ENCODE peak calls at places on chromosomes 13 and 19, in seven cellular contexts. P, A, R, W, E, X and S are unnamed samples. For H3K4me1, the result is how much of the 10 kb centered on the place peaks cover.

GRCh38 chr19:18156841-18157464 is 4.0 kb downstream of the PIK3R2 start:
- DNase-seq in P (peak), A (peak), R (no peak), W (no peak), E (peak), X (no peak), S (peak)

GRCh38 chr19:1102407-1103106 is 1.2 kb upstream of the GPX4 start:
- DNase-seq in P (peak), A (no peak), R (peak), W (peak), E (peak), X (no peak), S (peak)

GRCh38 chr19:1851581-1852293 is 3.5 kb upstream of the REXO1 start:
- DNase-seq in P (no peak), A (no peak), R (no peak), W (peak), E (no peak), X (no peak), S (no peak)

GRCh38 chr19:36638862-36639510 is 27.7 kb downstream of the ZNF461 start:
- DNase-seq in P (no peak), A (no peak), R (no peak), W (no peak), E (no peak), X (no peak), S (no peak)

GRCh38 chr13:111503376-111503775 is 182.9 kb downstream of the TEX29 start:
- DNase-seq in P (peak), A (no peak), R (no peak), W (no peak), E (no peak), X (no peak), S (peak)

GRCh38 chr19:15815306-15815705 is at the start of gene OR10H1:
- DNase-seq in P (no peak), A (no peak), R (no peak), W (no peak), E (no peak), X (no peak), S (no peak)

GRCh38 chr19:29520390-29520789 is 5.4 kb upstream of the VSTM2B start:
- DNase-seq in P (no peak), A (no peak), R (no peak), W (no peak), E (no peak), X (no peak), S (no peak)

GRCh38 chr13:69579351-69579750 is 528.3 kb upstream of the ATXN8OS start:
- DNase-seq in P (no peak), A (no peak), R (no peak), W (no peak), E (no peak), X (no peak), S (no peak)

GRCh38 chr19:55391702-55392615 is 6.2 kb downstream of the RPL28 start:
- DNase-seq in P (no peak), A (no peak), R (no peak), W (no peak), E (no peak), X (no peak), S (peak)

GRCh38 chr13:110853235-110853721 is 61.6 kb downstream of the ANKRD10 start:
- DNase-seq in P (no peak), A (no peak), R (no peak), W (no peak), E (no peak), X (peak), S (no peak)

GRCh38 chr13:113859311-113860050 is 4.4 kb downstream of the GAS6 start:
- DNase-seq in P (no peak), A (no peak), R (no peak), W (no peak), E (no peak), X (no peak), S (peak)

GRCh38 chr13:88303605-88304004 is 632.4 kb downstream of the SLITRK5 start:
- DNase-seq in P (no peak), A (no peak), R (no peak), W (no peak), E (no peak), X (no peak), S (peak)
- H3K4me1 ChIP-seq in P (under half), A (under half), R (under half), W (under half), E (under half), X (under half), S (under half)

GRCh38 chr19:38817081-38817480 is 4.3 kb upstream of the LGALS4 start:
- DNase-seq in P (no peak), A (no peak), R (no peak), W (no peak), E (no peak), X (no peak), S (peak)

GRCh38 chr19:38812841-38813320 is at the start of gene LGALS4:
- DNase-seq in P (peak), A (no peak), R (no peak), W (no peak), E (no peak), X (no peak), S (peak)

GRCh38 chr19:38813323-38813722 is 578 bp upstream of the LGALS4 start:
- DNase-seq in P (no peak), A (no peak), R (no peak), W (no peak), E (no peak), X (no peak), S (no peak)

GRCh38 chr19:38816131-38816750 is 3.5 kb upstream of the LGALS4 start:
- DNase-seq in P (no peak), A (no peak), R (no peak), W (no peak), E (no peak), X (no peak), S (peak)

DNA sequence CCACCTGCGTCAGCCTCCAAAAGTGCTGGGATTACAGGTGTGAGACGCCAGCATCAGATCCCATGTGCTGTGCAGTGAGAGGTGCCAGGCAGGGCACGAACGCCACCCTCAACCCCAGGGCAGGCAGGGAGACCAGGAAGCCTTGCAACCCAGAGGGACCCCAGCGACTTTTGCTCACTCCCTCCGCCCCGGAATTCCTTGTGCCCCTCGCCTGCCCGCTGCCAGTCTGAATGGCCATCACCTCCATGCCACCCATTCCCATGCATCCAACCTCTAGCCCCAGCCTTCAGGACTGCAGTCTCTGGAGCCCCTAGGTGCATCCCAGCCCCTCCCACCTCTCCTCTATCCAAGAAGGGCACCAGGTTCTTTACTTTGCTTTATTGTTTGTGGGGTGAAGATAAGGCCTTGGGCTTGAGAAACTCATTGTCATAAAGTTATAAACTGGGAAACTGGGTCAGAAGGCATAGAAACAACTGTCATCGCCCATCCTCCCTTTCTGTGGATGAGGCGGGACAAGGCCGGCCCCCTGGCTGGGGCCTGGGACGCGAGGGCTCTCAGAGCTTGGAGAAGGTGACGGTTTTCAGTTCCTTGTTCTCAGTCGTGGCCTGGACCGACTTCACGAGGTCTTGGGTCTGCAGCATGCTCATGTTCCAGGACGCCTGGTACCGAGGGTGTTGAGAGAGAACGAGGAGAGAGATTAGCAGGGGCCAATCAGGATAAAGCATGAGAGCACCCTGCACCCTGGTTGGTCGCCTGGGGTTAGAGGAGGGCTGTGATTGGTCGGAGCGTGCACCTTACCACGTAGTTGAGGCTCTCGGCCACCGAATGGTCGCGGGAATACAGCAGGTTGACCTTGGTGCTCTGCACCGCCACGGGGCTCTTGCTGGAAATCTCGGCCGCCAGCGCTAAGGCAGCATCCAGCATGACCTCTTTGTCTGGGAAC is 2.6 kb upstream of the LGALS4 start:
- DNase-seq in P (no peak), A (no peak), R (no peak), W (no peak), E (no peak), X (peak), S (peak)
- H3K4me1 ChIP-seq in P (under half), A (under half), R (under half), W (under half), E (under half), X (under half), S (under half)

DNA sequence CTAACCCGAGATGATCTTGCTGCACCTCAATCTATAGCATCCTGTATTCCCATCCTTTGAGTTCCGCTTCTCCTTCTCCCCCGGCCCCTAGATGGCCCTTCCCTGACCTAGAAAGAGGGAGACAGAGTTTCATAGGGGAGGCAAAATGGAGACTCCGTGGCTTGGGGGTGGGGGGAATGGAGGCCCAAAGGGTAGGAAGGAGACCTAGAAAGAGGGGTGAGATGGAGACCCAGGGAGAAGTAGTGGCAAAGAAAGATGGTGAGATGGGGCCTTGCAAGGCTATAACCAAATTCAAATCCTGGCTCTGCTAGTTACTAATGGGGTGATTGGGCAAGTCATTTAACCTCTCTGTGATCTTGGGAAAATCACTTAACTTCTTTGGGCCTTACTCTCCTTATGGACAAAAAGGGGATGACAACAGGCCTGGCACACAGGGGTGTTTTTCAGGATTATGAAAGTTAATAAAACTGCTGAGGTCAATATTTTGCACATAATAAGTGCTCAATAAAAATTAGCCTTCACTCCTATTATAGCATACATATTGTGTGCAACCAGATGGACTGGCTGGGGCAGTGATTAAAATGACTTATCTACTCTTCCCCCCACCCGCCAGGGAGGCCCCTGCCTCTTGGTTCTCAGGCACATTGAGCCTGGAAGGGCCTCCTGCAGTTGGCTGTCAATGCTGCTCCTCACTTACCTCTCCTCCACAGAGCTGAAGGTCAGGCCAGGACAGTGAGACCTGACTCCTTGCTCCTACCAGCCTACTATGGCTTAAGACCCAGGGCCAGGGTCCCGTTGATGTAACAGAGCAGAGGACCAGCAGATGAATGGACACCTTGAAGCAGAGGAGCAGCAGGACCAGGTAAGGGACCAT is 623 bp downstream of the SPHK2 start:
- DNase-seq in P (no peak), A (no peak), R (no peak), W (no peak), E (no peak), X (peak), S (peak)
- H3K4me1 ChIP-seq in P (half or more), A (half or more), R (under half), W (under half), E (under half), X (under half), S (under half)

GRCh38 chr19:48678201-48678600 is 5.4 kb upstream of the NTN5 start:
- DNase-seq in P (peak), A (no peak), R (no peak), W (no peak), E (no peak), X (no peak), S (no peak)

GRCh38 chr19:48680436-48681126 is 7.8 kb upstream of the NTN5 start:
- DNase-seq in P (no peak), A (no peak), R (no peak), W (no peak), E (no peak), X (no peak), S (no peak)

GRCh38 chr19:48683349-48683748 is 10.5 kb upstream of the NTN5 start:
- DNase-seq in P (no peak), A (peak), R (no peak), W (no peak), E (peak), X (no peak), S (peak)

GRCh38 chr19:48676887-48677286 is 4.1 kb upstream of the NTN5 start:
- DNase-seq in P (peak), A (no peak), R (no peak), W (no peak), E (no peak), X (no peak), S (no peak)

DNA sequence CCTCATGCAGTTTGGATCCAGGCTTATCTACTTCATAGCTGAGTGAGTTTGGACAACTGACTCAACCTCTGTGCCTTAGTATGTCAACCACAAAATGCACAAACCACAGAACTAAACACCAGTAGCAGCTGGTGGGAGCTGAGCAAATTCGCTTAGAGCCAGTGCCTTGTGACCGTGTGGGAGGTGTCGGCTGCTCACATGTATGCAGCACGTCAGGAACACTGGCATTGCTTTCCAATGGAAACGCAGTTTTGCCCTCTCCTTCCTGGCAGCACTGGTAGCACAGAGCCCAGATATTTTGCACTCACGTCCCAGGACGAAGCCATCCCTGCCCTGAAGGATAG is 8.3 kb upstream of the NTN5 start:
- DNase-seq in P (peak), A (no peak), R (no peak), W (no peak), E (peak), X (no peak), S (peak)
- H3K4me1 ChIP-seq in P (under half), A (under half), R (under half), W (under half), E (under half), X (under half), S (under half)

GRCh38 chr19:14561249-14561648 is 10.6 kb downstream of the NDUFB7 start:
- DNase-seq in P (no peak), A (no peak), R (no peak), W (no peak), E (no peak), X (no peak), S (no peak)

GRCh38 chr19:14562660-14563589 is 8.9 kb downstream of the NDUFB7 start:
- DNase-seq in P (no peak), A (no peak), R (no peak), W (no peak), E (no peak), X (peak), S (no peak)

GRCh38 chr19:14561832-14562351 is 10.0 kb downstream of the NDUFB7 start:
- DNase-seq in P (peak), A (peak), R (no peak), W (peak), E (no peak), X (peak), S (peak)

GRCh38 chr19:14559916-14560775 is 11.7 kb downstream of the NDUFB7 start:
- DNase-seq in P (no peak), A (peak), R (no peak), W (no peak), E (no peak), X (no peak), S (peak)

GRCh38 chr19:14560776-14561108 is 11.1 kb downstream of the NDUFB7 start:
- DNase-seq in P (no peak), A (no peak), R (no peak), W (no peak), E (no peak), X (no peak), S (peak)
- H3K4me1 ChIP-seq in P (under half), A (half or more), R (under half), W (under half), E (under half), X (under half), S (under half)

GRCh38 chr13:22211876-22212275 is 541.0 kb downstream of the FGF9 start:
- DNase-seq in P (no peak), A (no peak), R (no peak), W (no peak), E (no peak), X (no peak), S (no peak)
- H3K4me1 ChIP-seq in P (under half), A (under half), R (under half), W (under half), E (under half), X (under half), S (under half)